ENCODE peak calls at places on chromosomes 7 and 10, in ten cellular contexts. E is HS-27A, T is GM20000, K is ACHN, Q is anterior cingulate cortex, D is HCT116, L is T-helper 1 cell, P is occipital lobe, J is nephron progenitor cell, I is astrocyte of the cerebellum. X is an unnamed sample.
A peak's percentile ranks its signal among the peaks of the same experiment; 100 is the strongest.

GRCh38 chr10:104080762-104081161 is 4.9 kb downstream of the COL17A1 start:
- DNase-seq in E (no peak), T (peak; percentile 34), K (peak; percentile 44), Q (no peak), D (peak; percentile 59), L (peak; percentile 22), P (no peak), J (no peak), I (no peak), X (peak; percentile 67)

GRCh38 chr10:113132651-113133088 is 182.6 kb downstream of the TCF7L2 start:
- DNase-seq in E (no peak), T (no peak), K (no peak), Q (no peak), D (no peak), L (no peak), P (no peak), J (peak; percentile 35), I (no peak), X (peak; percentile 65)

GRCh38 chr7:97006146-97006950 is 995 bp downstream of the DLX6 start:
- DNase-seq in E (no peak), T (peak; percentile 75), K (peak; percentile 13), Q (no peak), D (no peak), L (peak; percentile 42), P (no peak), J (peak; percentile 74), I (no peak), X (peak; percentile 90)

GRCh38 chr10:114631678-114632417 is 26.2 kb downstream of the ABLIM1 start:
- DNase-seq in E (no peak), T (peak; percentile 38), K (peak; percentile 94), Q (no peak), D (no peak), L (peak; percentile 12), P (no peak), J (peak; percentile 71), I (no peak), X (peak; percentile 77)

GRCh38 chr7:20302866-20303265 is 27.8 kb upstream of the ITGB8 start:
- DNase-seq in E (no peak), T (no peak), K (no peak), Q (no peak), D (no peak), L (no peak), P (no peak), J (no peak), I (no peak), X (no peak)

GRCh38 chr10:48357631-48358030 is 51.2 kb downstream of the MAPK8 start:
- DNase-seq in E (no peak), T (no peak), K (no peak), Q (no peak), D (no peak), L (no peak), P (no peak), J (no peak), I (no peak), X (no peak)

GRCh38 chr10:104642001-104642270 is 846 bp downstream of the SORCS3 start:
- DNase-seq in E (no peak), T (no peak), K (no peak), Q (no peak), D (no peak), L (no peak), P (no peak), J (peak; percentile 21), I (no peak), X (peak; percentile 50)

GRCh38 chr10:6204063-6204340 is 1.3 kb downstream of the PFKFB3 start:
- DNase-seq in E (no peak), T (peak; percentile 68), K (peak; percentile 24), Q (no peak), D (no peak), L (peak; percentile 40), P (peak; percentile 26), J (peak; percentile 65), I (no peak), X (peak; percentile 47)

GRCh38 chr10:21048086-21048485 is 151.0 kb upstream of the NEBL start:
- DNase-seq in E (no peak), T (no peak), K (no peak), Q (no peak), D (no peak), L (no peak), P (no peak), J (no peak), I (peak; percentile 8), X (no peak)

GRCh38 chr7:64655811-64656210 is 10.1 kb upstream of the ZNF107 start:
- DNase-seq in E (no peak), T (no peak), K (no peak), Q (no peak), D (no peak), L (no peak), P (no peak), J (no peak), I (no peak), X (no peak)

GRCh38 chr10:91271886-91272285 is 51.4 kb downstream of the PCGF5 start:
- DNase-seq in E (no peak), T (no peak), K (no peak), Q (no peak), D (no peak), L (no peak), P (no peak), J (no peak), I (no peak), X (no peak)

GRCh38 chr10:123519861-123520260 is 146.3 kb upstream of the GPR26 start:
- DNase-seq in E (no peak), T (no peak), K (no peak), Q (no peak), D (no peak), L (no peak), P (no peak), J (no peak), I (no peak), X (no peak)

GRCh38 chr10:95312986-95313495 is 22.2 kb upstream of the PDLIM1 start:
- DNase-seq in E (no peak), T (no peak), K (peak; percentile 10), Q (no peak), D (no peak), L (no peak), P (no peak), J (no peak), I (no peak), X (peak; percentile 66)

GRCh38 chr10:89207181-89207800 is at the start of gene CH25H:
- DNase-seq in E (no peak), T (peak; percentile 32), K (peak; percentile 75), Q (peak; percentile 61), D (no peak), L (peak; percentile 38), P (peak; percentile 84), J (peak; percentile 71), I (peak; percentile 57), X (peak; percentile 86)